ENCODE peak calls at places on chromosome 16, in four cellular contexts. One of them, this sample, is unnamed.

GRCh38 chr16:56729351-56729735 is 586 bp upstream of the NUP93 start:
- DNase-seq in astrocyte of the spinal cord: no peak
- DNase-seq in activated B cell treated with CpG ODN at 0.5 μM for 24 hours: no peak
- DNase-seq in nephron progenitor cell: no peak
- DNase-seq in this sample: no peak

GRCh38 chr16:75074920-75075687 is 41.5 kb downstream of the LDHD start:
- DNase-seq in astrocyte of the spinal cord: no peak
- DNase-seq in nephron progenitor cell: no peak
- DNase-seq in activated B cell treated with CpG ODN at 0.5 μM for 24 hours: peak; percentile 37
- DNase-seq in this sample: no peak

GRCh38 chr16:89593841-89594240 is 18.3 kb downstream of the CPNE7 start:
- DNase-seq in nephron progenitor cell: no peak
- DNase-seq in activated B cell treated with CpG ODN at 0.5 μM for 24 hours: no peak
- DNase-seq in astrocyte of the spinal cord: no peak
- DNase-seq in this sample: no peak

GRCh38 chr16:13390093-13390985 is 488.9 kb downstream of the SHISA9 start:
- DNase-seq in activated B cell treated with CpG ODN at 0.5 μM for 24 hours: no peak
- DNase-seq in astrocyte of the spinal cord: no peak
- DNase-seq in nephron progenitor cell: no peak
- DNase-seq in this sample: no peak

GRCh38 chr16:73879621-73880020 is 417.0 kb upstream of the PSMD7 start:
- DNase-seq in nephron progenitor cell: no peak
- DNase-seq in activated B cell treated with CpG ODN at 0.5 μM for 24 hours: no peak
- DNase-seq in astrocyte of the spinal cord: no peak
- DNase-seq in this sample: no peak

GRCh38 chr16:10629592-10629963 is 49.2 kb upstream of the EMP2 start:
- DNase-seq in activated B cell treated with CpG ODN at 0.5 μM for 24 hours: no peak
- DNase-seq in astrocyte of the spinal cord: no peak
- DNase-seq in nephron progenitor cell: no peak
- DNase-seq in this sample: no peak

GRCh38 chr16:4517812-4518211 is 20.8 kb downstream of the CDIP1 start:
- DNase-seq in astrocyte of the spinal cord: peak; percentile 43
- DNase-seq in activated B cell treated with CpG ODN at 0.5 μM for 24 hours: no peak
- DNase-seq in nephron progenitor cell: peak; percentile 66
- DNase-seq in this sample: peak; percentile 39

GRCh38 chr16:22970191-22970845 is 156.4 kb downstream of the HS3ST2 start:
- DNase-seq in astrocyte of the spinal cord: no peak
- DNase-seq in activated B cell treated with CpG ODN at 0.5 μM for 24 hours: no peak
- DNase-seq in nephron progenitor cell: no peak
- DNase-seq in this sample: no peak

GRCh38 chr16:88705076-88705684 is 1.0 kb downstream of the RNF166 start:
- DNase-seq in activated B cell treated with CpG ODN at 0.5 μM for 24 hours: no peak
- DNase-seq in astrocyte of the spinal cord: no peak
- DNase-seq in nephron progenitor cell: no peak
- DNase-seq in this sample: no peak

GRCh38 chr16:70689035-70689969 is 3.4 kb upstream of the MTSS2 start:
- DNase-seq in activated B cell treated with CpG ODN at 0.5 μM for 24 hours: no peak
- DNase-seq in astrocyte of the spinal cord: no peak
- DNase-seq in nephron progenitor cell: no peak
- DNase-seq in this sample: no peak

GRCh38 chr16:78446486-78446885 is 347.0 kb downstream of the WWOX start:
- DNase-seq in astrocyte of the spinal cord: no peak
- DNase-seq in activated B cell treated with CpG ODN at 0.5 μM for 24 hours: no peak
- DNase-seq in nephron progenitor cell: no peak
- DNase-seq in this sample: no peak

GRCh38 chr16:24748242-24748641 is 18.8 kb downstream of the TNRC6A start:
- DNase-seq in activated B cell treated with CpG ODN at 0.5 μM for 24 hours: no peak
- DNase-seq in nephron progenitor cell: no peak
- DNase-seq in astrocyte of the spinal cord: peak; percentile 91
- DNase-seq in this sample: no peak

GRCh38 chr16:48687421-48688038 is 77.5 kb upstream of the N4BP1 start:
- DNase-seq in nephron progenitor cell: peak; percentile 62
- DNase-seq in activated B cell treated with CpG ODN at 0.5 μM for 24 hours: no peak
- DNase-seq in astrocyte of the spinal cord: peak; percentile 65
- DNase-seq in this sample: peak; percentile 29
- TF ChIP-seq CTCF in nephron progenitor cell: peak; percentile 86
- TF ChIP-seq CTCF in activated B cell treated with CpG ODN at 0.5 μM for 24 hours: no peak
- TF ChIP-seq CTCF in astrocyte of the spinal cord: peak; percentile 77
- TF ChIP-seq CTCF in this sample: peak; percentile 84

GRCh38 chr16:67199011-67199807 is at the start of gene ELMO3:
- DNase-seq in astrocyte of the spinal cord: no peak
- DNase-seq in nephron progenitor cell: peak; percentile 52
- DNase-seq in activated B cell treated with CpG ODN at 0.5 μM for 24 hours: no peak
- DNase-seq in this sample: no peak
- TF ChIP-seq CTCF in astrocyte of the spinal cord: peak; percentile 43
- TF ChIP-seq CTCF in nephron progenitor cell: peak; percentile 45
- TF ChIP-seq CTCF in activated B cell treated with CpG ODN at 0.5 μM for 24 hours: no peak
- TF ChIP-seq CTCF in this sample: peak; percentile 55

GRCh38 chr16:3092501-3092991 is 6.5 kb downstream of the ZSCAN10 start:
- DNase-seq in nephron progenitor cell: no peak
- DNase-seq in activated B cell treated with CpG ODN at 0.5 μM for 24 hours: no peak
- DNase-seq in astrocyte of the spinal cord: no peak
- DNase-seq in this sample: no peak
- TF ChIP-seq CTCF in nephron progenitor cell: no peak
- TF ChIP-seq CTCF in activated B cell treated with CpG ODN at 0.5 μM for 24 hours: no peak
- TF ChIP-seq CTCF in astrocyte of the spinal cord: no peak
- TF ChIP-seq CTCF in this sample: no peak

GRCh38 chr16:87014112-87014511 is 303.1 kb downstream of the C16orf95 start:
- DNase-seq in nephron progenitor cell: no peak
- DNase-seq in astrocyte of the spinal cord: no peak
- DNase-seq in activated B cell treated with CpG ODN at 0.5 μM for 24 hours: no peak
- DNase-seq in this sample: no peak

GRCh38 chr16:87016056-87016455 is 301.1 kb downstream of the C16orf95 start:
- DNase-seq in nephron progenitor cell: no peak
- DNase-seq in astrocyte of the spinal cord: no peak
- DNase-seq in activated B cell treated with CpG ODN at 0.5 μM for 24 hours: no peak
- DNase-seq in this sample: no peak

GRCh38 chr16:87016636-87017035 is 300.6 kb downstream of the C16orf95 start:
- DNase-seq in nephron progenitor cell: peak; percentile 22
- DNase-seq in astrocyte of the spinal cord: no peak
- DNase-seq in activated B cell treated with CpG ODN at 0.5 μM for 24 hours: no peak
- DNase-seq in this sample: no peak

GRCh38 chr16:87012954-87013938 is 303.9 kb downstream of the C16orf95 start:
- DNase-seq in astrocyte of the spinal cord: no peak
- DNase-seq in activated B cell treated with CpG ODN at 0.5 μM for 24 hours: no peak
- DNase-seq in nephron progenitor cell: peak; percentile 56
- DNase-seq in this sample: no peak

GRCh38 chr16:87017388-87018012 is 299.7 kb downstream of the C16orf95 start:
- DNase-seq in activated B cell treated with CpG ODN at 0.5 μM for 24 hours: no peak
- DNase-seq in nephron progenitor cell: no peak
- DNase-seq in astrocyte of the spinal cord: peak; percentile 91
- DNase-seq in this sample: no peak
- TF ChIP-seq CTCF in activated B cell treated with CpG ODN at 0.5 μM for 24 hours: no peak
- TF ChIP-seq CTCF in nephron progenitor cell: no peak
- TF ChIP-seq CTCF in astrocyte of the spinal cord: peak; percentile 59
- TF ChIP-seq CTCF in this sample: peak; percentile 20

This sample was measured in progenitor cell of endocrine pancreas.